ENCODE peak calls at places on chromosomes 12 and 14, in six cellular contexts. X is RWPE1, I is 8988T, C is mucosa of gallbladder, Z is NCI-H1105 treated with DMSO at 0.1 percent for 48 hours, B is COR-L47. F is an unnamed sample.

GRCh38 chr12:10361084-10361483 is 28.8 kb downstream of the KLRK1 start:
- DNase-seq in C (no peak), Z (peak; percentile 67), I (no peak), B (no peak), X (no peak), F (no peak)

GRCh38 chr12:110912263-110912662 is 8.1 kb downstream of the MYL2 start:
- DNase-seq in B (no peak), C (no peak), I (no peak), Z (no peak), X (no peak), F (no peak)

GRCh38 chr12:4857472-4858291 is 52.0 kb upstream of the KCNA1 start:
- DNase-seq in C (peak; percentile 77), I (peak; percentile 45), Z (peak; percentile 95), B (peak; percentile 64), X (peak; percentile 62), F (peak; percentile 81)

GRCh38 chr14:36655963-36656768 is 5.5 kb upstream of the PAX9 start:
- DNase-seq in I (peak; percentile 58), C (no peak), Z (no peak), X (peak; percentile 36), B (no peak), F (no peak)

GRCh38 chr14:24307575-24308341 is at the start of gene CIDEB:
- DNase-seq in I (peak; percentile 73), C (peak; percentile 76), X (peak; percentile 63), B (peak; percentile 37), Z (peak; percentile 38), F (peak; percentile 82)

GRCh38 chr12:83514372-83514771 is 827.7 kb downstream of the TMTC2 start:
- DNase-seq in C (no peak), I (no peak), B (no peak), X (peak; percentile 17), Z (peak; percentile 17), F (no peak)

GRCh38 chr14:54168489-54168888 is 211.9 kb upstream of the BMP4 start:
- DNase-seq in I (no peak), B (no peak), X (peak; percentile 20), Z (no peak), C (no peak), F (no peak)

GRCh38 chr12:75323663-75324062 is 6.5 kb downstream of the CAPS2 start:
- DNase-seq in Z (no peak), X (no peak), B (no peak), C (no peak), I (no peak), F (no peak)

GRCh38 chr12:105920161-105920684 is 218.5 kb downstream of the NUAK1 start:
- DNase-seq in Z (peak; percentile 77), X (peak; percentile 36), C (no peak), I (no peak), B (no peak), F (no peak)

GRCh38 chr12:57622293-57623245 is 10.4 kb downstream of the B4GALNT1 start:
- DNase-seq in B (no peak), X (no peak), I (peak; percentile 28), C (no peak), Z (no peak), F (no peak)

GRCh38 chr14:32217301-32217700 is 14.2 kb upstream of the RNU6-8 start:
- DNase-seq in Z (peak; percentile 90), X (no peak), I (no peak), C (no peak), B (no peak), F (no peak)

GRCh38 chr14:101363880-101364391 is 197.4 kb upstream of the DIO3 start:
- DNase-seq in B (no peak), I (no peak), C (no peak), X (no peak), Z (no peak), F (no peak)

GRCh38 chr14:75200451-75200850 is 24.0 kb upstream of the TMED10 start:
- DNase-seq in C (peak; percentile 93), Z (peak; percentile 27), X (peak; percentile 86), B (peak; percentile 81), I (no peak), F (peak; percentile 94)

GRCh38 chr12:5035618-5036017 is 8.1 kb upstream of the KCNA5 start:
- DNase-seq in B (no peak), C (no peak), X (no peak), Z (no peak), I (no peak), F (no peak)

GRCh38 chr14:36583242-36584166 is 1.1 kb upstream of the NKX2-8 start:
- DNase-seq in I (no peak), C (no peak), Z (no peak), B (no peak), X (no peak), F (no peak)

GRCh38 chr12:81573228-81573627 is 185.9 kb downstream of the PPFIA2 start:
- DNase-seq in C (no peak), X (no peak), B (no peak), Z (no peak), I (no peak), F (no peak)

GRCh38 chr14:55773984-55774581 is 194.1 kb downstream of the KTN1 start:
- DNase-seq in C (peak; percentile 18), X (no peak), Z (no peak), I (no peak), B (no peak), F (no peak)

GRCh38 chr12:122975790-122976647 is 975 bp downstream of the OGFOD2 start:
- DNase-seq in C (no peak), X (no peak), B (no peak), I (no peak), Z (peak; percentile 7), F (no peak)

GRCh38 chr14:25006961-25007795 is 42.8 kb downstream of the STXBP6 start:
- DNase-seq in C (no peak), Z (no peak), I (no peak), B (no peak), X (peak; percentile 46), F (no peak)

GRCh38 chr12:56220611-56221232 is 1.0 kb downstream of the RNF41 start:
- DNase-seq in B (no peak), Z (no peak), X (no peak), C (no peak), I (no peak), F (no peak)

GRCh38 chr14:105153331-105153731 is 15.2 kb downstream of the JAG2 start:
- DNase-seq in C (no peak), B (no peak), I (peak; percentile 61), Z (no peak), X (no peak), F (no peak)